ENCODE peak calls at places on chromosomes 13 and 19, in ten cellular contexts. F, A, J, Q, L, U, M, D, V and N are unnamed samples.

GRCh38 chr19:4933528-4933927 is 24.2 kb downstream of the UHRF1 start:
- DNase-seq in F (no peak), A (no peak), J (no peak), Q (no peak), L (no peak), U (peak), M (no peak), D (no peak), V (no peak), N (peak)

GRCh38 chr13:40102854-40103253 is 447.4 kb downstream of the COG6 start:
- DNase-seq in F (peak), A (no peak), J (no peak), Q (peak), L (no peak), U (peak), M (no peak), D (no peak), V (peak), N (no peak)

GRCh38 chr13:28527629-28528028 is 32.7 kb upstream of the FLT1 start:
- DNase-seq in F (no peak), A (no peak), J (no peak), Q (no peak), L (no peak), U (no peak), M (no peak), D (no peak), V (no peak), N (no peak)

GRCh38 chr13:100458673-100459072 is 129.9 kb downstream of the GGACT start:
- DNase-seq in F (no peak), A (no peak), J (no peak), Q (no peak), L (no peak), U (no peak), M (no peak), D (no peak), V (no peak), N (no peak)

GRCh38 chr13:41942462-41943094 is 18.3 kb downstream of the VWA8 start:
- DNase-seq in F (peak), A (no peak), J (peak), Q (no peak), L (no peak), U (peak), M (no peak), D (peak), V (no peak), N (no peak)

GRCh38 chr19:7925171-7925837 is 631 bp downstream of the CTXN1 start:
- DNase-seq in F (no peak), A (no peak), J (peak), Q (peak), L (peak), U (peak), M (peak), D (peak), V (no peak), N (peak)

GRCh38 chr13:35164324-35164932 is 222.4 kb downstream of the NBEA start:
- DNase-seq in F (no peak), A (no peak), J (no peak), Q (peak), L (no peak), U (peak), M (no peak), D (no peak), V (no peak), N (no peak)

GRCh38 chr19:41330946-41331678 is 21.1 kb downstream of the CCDC97 start:
- DNase-seq in F (no peak), A (no peak), J (peak), Q (no peak), L (no peak), U (no peak), M (no peak), D (no peak), V (no peak), N (no peak)

GRCh38 chr19:5801796-5802616 is 2.9 kb upstream of the NRTN start:
- DNase-seq in F (no peak), A (no peak), J (peak), Q (no peak), L (no peak), U (peak), M (no peak), D (no peak), V (peak), N (no peak)

GRCh38 chr19:41223431-41224234 is 4.6 kb downstream of the AXL start:
- DNase-seq in F (no peak), A (peak), J (peak), Q (peak), L (peak), U (peak), M (no peak), D (no peak), V (peak), N (no peak)

GRCh38 chr19:16620018-16620417 is 8.0 kb downstream of the MED26 start:
- DNase-seq in F (no peak), A (no peak), J (no peak), Q (no peak), L (no peak), U (no peak), M (no peak), D (no peak), V (no peak), N (no peak)

GRCh38 chr13:27270594-27271520 is at the start of gene RASL11A:
- DNase-seq in F (peak), A (no peak), J (peak), Q (peak), L (peak), U (peak), M (peak), D (peak), V (no peak), N (peak)

GRCh38 chr19:6260912-6261636 is 18.7 kb downstream of the MLLT1 start:
- DNase-seq in F (no peak), A (no peak), J (peak), Q (no peak), L (no peak), U (no peak), M (no peak), D (no peak), V (no peak), N (no peak)

GRCh38 chr19:39502640-39503417 is 4.1 kb downstream of the DLL3 start:
- DNase-seq in F (no peak), A (no peak), J (peak), Q (peak), L (peak), U (peak), M (peak), D (peak), V (no peak), N (no peak)

GRCh38 chr13:48682452-48682851 is 28.7 kb downstream of the CYSLTR2 start:
- DNase-seq in F (no peak), A (no peak), J (no peak), Q (no peak), L (no peak), U (no peak), M (no peak), D (no peak), V (no peak), N (no peak)

GRCh38 chr13:48626077-48626449 is 27.7 kb upstream of the CYSLTR2 start:
- DNase-seq in F (no peak), A (no peak), J (no peak), Q (no peak), L (no peak), U (peak), M (peak), D (no peak), V (no peak), N (no peak)

GRCh38 chr13:44249439-44249838 is 124.2 kb upstream of the SERP2 start:
- DNase-seq in F (peak), A (peak), J (no peak), Q (no peak), L (no peak), U (peak), M (peak), D (no peak), V (peak), N (peak)

GRCh38 chr13:107305178-107305577 is 737.2 kb upstream of the ARGLU1 start:
- DNase-seq in F (no peak), A (no peak), J (no peak), Q (no peak), L (no peak), U (no peak), M (no peak), D (no peak), V (no peak), N (no peak)

GRCh38 chr13:111204438-111205177 is 89.5 kb downstream of the ARHGEF7 start:
- DNase-seq in F (peak), A (no peak), J (peak), Q (no peak), L (peak), U (peak), M (peak), D (peak), V (no peak), N (peak)

GRCh38 chr19:3636506-3636905 is 9.9 kb upstream of the CACTIN start:
- DNase-seq in F (no peak), A (no peak), J (no peak), Q (no peak), L (no peak), U (no peak), M (no peak), D (no peak), V (no peak), N (no peak)

GRCh38 chr19:757811-758668 is 7.1 kb downstream of the MISP start:
- DNase-seq in F (no peak), A (no peak), J (no peak), Q (no peak), L (no peak), U (no peak), M (no peak), D (no peak), V (no peak), N (no peak)

GRCh38 chr19:40689339-40690049 is 957 bp downstream of the NUMBL start:
- DNase-seq in F (no peak), A (no peak), J (peak), Q (no peak), L (no peak), U (peak), M (no peak), D (no peak), V (no peak), N (no peak)

GRCh38 chr13:49669735-49670309 is 21.5 kb downstream of the EBPL start:
- DNase-seq in F (peak), A (no peak), J (peak), Q (peak), L (no peak), U (peak), M (peak), D (peak), V (peak), N (no peak)

GRCh38 chr13:33761744-33762143 is 56.2 kb upstream of the RFC3 start:
- DNase-seq in F (no peak), A (no peak), J (peak), Q (peak), L (no peak), U (peak), M (peak), D (peak), V (no peak), N (no peak)

GRCh38 chr19:47097396-47098217 is 16.0 kb downstream of the ZC3H4 start:
- DNase-seq in F (no peak), A (no peak), J (peak), Q (no peak), L (peak), U (peak), M (no peak), D (peak), V (no peak), N (peak)

GRCh38 chr13:30120133-30120822 is 187.1 kb downstream of the KATNAL1 start:
- DNase-seq in F (no peak), A (no peak), J (no peak), Q (no peak), L (no peak), U (no peak), M (no peak), D (no peak), V (no peak), N (no peak)

GRCh38 chr13:102651392-102651791 is 43.5 kb downstream of the METTL21C start:
- DNase-seq in F (no peak), A (no peak), J (no peak), Q (no peak), L (no peak), U (peak), M (no peak), D (no peak), V (no peak), N (no peak)

GRCh38 chr13:56352901-56353300 is 787.8 kb upstream of the PRR20A start:
- DNase-seq in F (no peak), A (no peak), J (no peak), Q (no peak), L (no peak), U (no peak), M (no peak), D (no peak), V (no peak), N (no peak)

GRCh38 chr19:46813570-46814358 is 25.4 kb upstream of the SLC1A5 start:
- DNase-seq in F (no peak), A (no peak), J (no peak), Q (no peak), L (peak), U (peak), M (peak), D (peak), V (no peak), N (no peak)

GRCh38 chr13:105630411-105630810 is 905.1 kb downstream of the EFNB2 start:
- DNase-seq in F (no peak), A (no peak), J (no peak), Q (no peak), L (no peak), U (no peak), M (no peak), D (peak), V (no peak), N (no peak)

GRCh38 chr13:79780240-79780639 is 299.3 kb downstream of the NDFIP2 start:
- DNase-seq in F (no peak), A (no peak), J (no peak), Q (no peak), L (no peak), U (peak), M (no peak), D (no peak), V (no peak), N (no peak)

GRCh38 chr13:112435973-112436372 is 59.8 kb downstream of the SPACA7 start:
- DNase-seq in F (no peak), A (no peak), J (no peak), Q (no peak), L (no peak), U (no peak), M (no peak), D (no peak), V (no peak), N (no peak)

GRCh38 chr19:1812426-1813196 is 535 bp upstream of the ATP8B3 start:
- DNase-seq in F (peak), A (peak), J (peak), Q (peak), L (peak), U (peak), M (peak), D (peak), V (peak), N (peak)

GRCh38 chr19:1813837-1814217 is 1.8 kb upstream of the ATP8B3 start:
- DNase-seq in F (no peak), A (no peak), J (no peak), Q (no peak), L (no peak), U (no peak), M (no peak), D (no peak), V (no peak), N (no peak)

GRCh38 chr19:1814391-1814790 is 2.3 kb upstream of the ATP8B3 start:
- DNase-seq in F (no peak), A (no peak), J (no peak), Q (no peak), L (no peak), U (no peak), M (no peak), D (no peak), V (no peak), N (no peak)

GRCh38 chr19:1811942-1812425 is at the start of gene ATP8B3:
- DNase-seq in F (no peak), A (no peak), J (no peak), Q (no peak), L (no peak), U (no peak), M (no peak), D (peak), V (no peak), N (no peak)

GRCh38 chr19:1813197-1813836 is 1.2 kb upstream of the ATP8B3 start:
- DNase-seq in F (no peak), A (no peak), J (no peak), Q (no peak), L (no peak), U (no peak), M (no peak), D (no peak), V (no peak), N (no peak)
- TF ChIP-seq CTCF in F (no peak), A (no peak), J (no peak), Q (peak), L (no peak), U (no peak), M (no peak), D (no peak), V (no peak), N (no peak)

GRCh38 chr13:84985860-84986259 is 813.4 kb downstream of the SLITRK6 start:
- DNase-seq in F (no peak), A (no peak), J (no peak), Q (no peak), L (no peak), U (no peak), M (no peak), D (no peak), V (no peak), N (no peak)
- H3K4me3 ChIP-seq in F (no peak), A (no peak), J (no peak), Q (no peak), L (no peak), U (no peak), M (no peak), D (no peak), V (no peak), N (no peak)

GRCh38 chr13:97753269-97753668 is 200.2 kb upstream of the IPO5 start:
- DNase-seq in F (no peak), A (no peak), J (no peak), Q (no peak), L (no peak), U (no peak), M (no peak), D (no peak), V (no peak), N (no peak)

GRCh38 chr13:97753942-97754670 is 199.4 kb upstream of the IPO5 start:
- DNase-seq in F (no peak), A (no peak), J (peak), Q (no peak), L (no peak), U (no peak), M (no peak), D (no peak), V (no peak), N (no peak)

GRCh38 chr13:97751477-97751876 is 202.0 kb upstream of the IPO5 start:
- DNase-seq in F (no peak), A (no peak), J (no peak), Q (no peak), L (no peak), U (no peak), M (no peak), D (no peak), V (no peak), N (no peak)

GRCh38 chr13:97743946-97744345 is 209.5 kb upstream of the IPO5 start:
- DNase-seq in F (no peak), A (no peak), J (no peak), Q (no peak), L (no peak), U (no peak), M (no peak), D (no peak), V (no peak), N (no peak)

DNA sequence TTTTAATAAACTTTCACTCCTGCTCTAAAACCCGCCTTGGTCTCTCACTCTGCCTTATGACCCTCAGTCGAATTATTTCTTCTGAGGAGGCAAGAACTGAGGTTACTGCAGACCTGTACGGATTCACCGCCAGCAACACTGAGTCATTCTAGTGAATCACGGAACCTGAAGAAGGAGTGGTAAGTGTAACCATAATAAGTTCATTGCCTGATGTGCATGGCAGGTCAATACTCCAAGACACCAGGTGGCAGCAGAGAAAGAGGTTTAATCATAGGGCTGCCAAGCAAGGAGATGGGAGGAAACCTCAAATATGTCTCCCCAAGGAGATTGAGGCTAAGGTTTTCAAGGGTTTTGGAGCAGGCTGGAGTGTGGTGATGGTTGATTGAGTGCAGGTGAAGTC is 204.3 kb upstream of the IPO5 start:
- DNase-seq in F (no peak), A (no peak), J (no peak), Q (peak), L (no peak), U (peak), M (no peak), D (no peak), V (peak), N (no peak)
- TF ChIP-seq CTCF in F (peak), A (no peak), J (no peak), Q (peak), L (no peak), U (no peak), M (no peak), D (no peak), V (peak), N (no peak)

GRCh38 chr13:113968463-113969310 is 5.2 kb downstream of the C13orf46 start:
- DNase-seq in F (no peak), A (no peak), J (no peak), Q (no peak), L (no peak), U (no peak), M (peak), D (no peak), V (no peak), N (no peak)

GRCh38 chr13:113970810-113971470 is 2.9 kb downstream of the C13orf46 start:
- DNase-seq in F (peak), A (no peak), J (peak), Q (no peak), L (peak), U (peak), M (peak), D (peak), V (no peak), N (peak)

GRCh38 chr13:113971471-113972231 is 2.2 kb downstream of the C13orf46 start:
- DNase-seq in F (no peak), A (no peak), J (no peak), Q (no peak), L (no peak), U (no peak), M (peak), D (no peak), V (no peak), N (peak)

GRCh38 chr13:113969311-113969972 is 4.4 kb downstream of the C13orf46 start:
- DNase-seq in F (no peak), A (no peak), J (no peak), Q (no peak), L (no peak), U (no peak), M (peak), D (no peak), V (no peak), N (no peak)

DNA sequence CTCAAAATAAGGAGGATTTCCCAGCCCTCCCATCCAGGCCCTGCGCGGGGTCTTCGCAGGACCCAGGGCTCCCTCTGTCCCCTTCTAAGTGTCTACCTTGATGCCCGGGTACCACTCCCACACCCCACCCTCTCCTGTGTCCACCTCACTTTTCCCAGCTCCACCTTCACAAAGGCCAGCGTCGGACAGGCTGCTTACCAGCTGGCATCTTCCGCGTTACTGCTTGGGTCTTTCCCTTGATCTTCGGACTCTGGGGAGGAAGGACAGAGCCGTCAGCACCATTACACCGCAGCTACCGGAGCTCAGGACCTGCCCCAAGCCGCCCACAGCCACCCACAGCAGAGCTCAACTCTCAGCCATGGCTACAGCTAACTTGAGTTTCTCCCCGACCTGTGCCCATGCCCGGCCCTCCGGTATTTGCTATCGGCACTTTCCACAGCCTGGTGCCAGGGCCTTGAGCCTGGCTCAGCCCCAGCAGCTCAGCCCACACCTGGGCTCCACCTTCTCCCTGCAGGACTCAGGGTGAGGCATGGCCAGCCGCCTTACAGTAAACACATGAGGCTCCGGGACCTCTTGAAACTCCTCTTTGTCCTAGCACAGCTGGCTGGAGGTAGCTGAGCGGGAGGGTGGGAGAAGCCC is 3.8 kb downstream of the C13orf46 start:
- DNase-seq in F (no peak), A (no peak), J (no peak), Q (no peak), L (no peak), U (no peak), M (peak), D (peak), V (no peak), N (no peak)
- H3K4me3 ChIP-seq in F (no peak), A (no peak), J (no peak), Q (no peak), L (no peak), U (no peak), M (no peak), D (no peak), V (no peak), N (no peak)

DNA sequence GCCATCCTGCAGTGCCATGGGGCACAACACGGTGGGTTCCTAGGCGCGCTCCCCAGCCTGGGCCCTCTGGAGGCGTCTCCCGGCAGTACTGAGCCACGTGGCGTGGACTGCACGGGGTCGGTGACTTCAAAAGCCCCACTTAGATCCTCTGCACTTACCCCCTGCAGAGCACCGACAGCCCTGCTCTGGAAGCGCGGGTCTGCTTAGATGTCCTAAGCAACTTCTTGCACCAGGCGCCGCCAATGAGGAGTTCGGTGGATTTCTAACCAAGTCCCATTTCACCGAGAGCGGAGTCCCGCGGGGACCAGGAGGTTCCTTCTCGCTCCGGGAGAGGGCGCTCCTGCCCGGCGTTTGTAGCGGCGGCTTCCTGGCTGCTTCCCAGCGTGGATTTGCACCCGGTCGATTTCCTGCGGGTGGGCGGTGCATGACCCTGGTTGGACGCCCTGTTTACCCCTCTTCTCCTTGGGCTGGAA is 25.2 kb upstream of the ZNF845 start:
- DNase-seq in F (no peak), A (no peak), J (peak), Q (no peak), L (no peak), U (no peak), M (no peak), D (peak), V (no peak), N (no peak)
- TF ChIP-seq CTCF in F (peak), A (peak), J (peak), Q (no peak), L (peak), U (peak), M (no peak), D (no peak), V (peak), N (no peak)